ENCODE peak calls at places on chromosomes 7 and 10, in ten cellular contexts. G, Z, S, E, D, V, N, P, J and C are unnamed samples.

GRCh38 chr10:71059059-71059818 is 153.1 kb upstream of the UNC5B start:
- DNase-seq in G (no peak), N (no peak), P (no peak), J (no peak), V (peak; percentile 24), Z (no peak), D (no peak), E (no peak), S (peak; percentile 70), C (no peak)

GRCh38 chr7:128831994-128832879 is 2.0 kb downstream of the FLNC start:
- DNase-seq in G (peak; percentile 35), Z (peak; percentile 7), V (peak; percentile 71), S (peak; percentile 42), D (no peak), P (peak; percentile 30), N (no peak), J (no peak), E (peak; percentile 65), C (peak; percentile 66)

GRCh38 chr7:80681272-80681885 is 42.9 kb downstream of the CD36 start:
- DNase-seq in P (peak; percentile 35), S (no peak), Z (no peak), G (no peak), D (no peak), N (no peak), V (no peak), J (no peak), E (no peak), C (no peak)

GRCh38 chr7:44845476-44845875 is 2.4 kb downstream of the H2AZ2 start:
- DNase-seq in P (no peak), J (no peak), S (no peak), Z (no peak), V (no peak), G (no peak), D (no peak), N (no peak), E (no peak), C (no peak)

GRCh38 chr7:115099906-115100305 is 178.0 kb downstream of the MDFIC start:
- DNase-seq in N (peak; percentile 26), J (no peak), E (no peak), V (no peak), S (no peak), G (no peak), Z (no peak), P (peak; percentile 85), D (no peak), C (no peak)

GRCh38 chr7:138248609-138249008 is 172.3 kb downstream of the AKR1D1 start:
- DNase-seq in Z (no peak), G (no peak), V (no peak), P (no peak), N (no peak), S (no peak), E (no peak), J (no peak), D (no peak), C (no peak)

GRCh38 chr7:143504937-143505297 is 27.2 kb downstream of the TAS2R41 start:
- DNase-seq in D (no peak), J (no peak), P (no peak), V (no peak), Z (no peak), S (no peak), N (no peak), G (no peak), E (no peak), C (no peak)

GRCh38 chr10:26621889-26622681 is 75.4 kb upstream of the PDSS1 start:
- DNase-seq in J (peak; percentile 6), E (peak; percentile 22), S (peak; percentile 51), P (peak; percentile 0), D (no peak), G (peak; percentile 74), Z (no peak), V (peak; percentile 38), N (no peak), C (no peak)

GRCh38 chr7:73828107-73828803 is 2.5 kb upstream of the CLDN4 start:
- DNase-seq in S (no peak), Z (no peak), V (no peak), J (no peak), P (peak; percentile 64), D (no peak), N (no peak), E (no peak), G (peak; percentile 73), C (no peak)

GRCh38 chr10:95169522-95169921 is 24.5 kb upstream of the ACSM6 start:
- DNase-seq in Z (no peak), N (no peak), J (no peak), S (no peak), G (no peak), P (no peak), V (no peak), E (no peak), D (no peak), C (no peak)

GRCh38 chr10:36779238-36779846 is 346.1 kb upstream of the ANKRD30A start:
- DNase-seq in D (no peak), S (peak; percentile 26), P (peak; percentile 81), Z (no peak), N (peak; percentile 64), G (no peak), J (no peak), E (peak; percentile 26), V (no peak), C (no peak)
- TF ChIP-seq CTCF in D (peak; percentile 73), S (peak; percentile 88), P (peak; percentile 94), Z (peak; percentile 58), N (peak; percentile 86), G (peak; percentile 80), J (peak; percentile 50), E (peak; percentile 51), V (peak; percentile 86), C (peak; percentile 62)

GRCh38 chr10:22603581-22603980 is 110.8 kb downstream of the PIP4K2A start:
- DNase-seq in D (no peak), V (no peak), G (no peak), P (no peak), Z (no peak), J (no peak), N (no peak), E (no peak), S (no peak), C (no peak)
- H3K27ac ChIP-seq in D (no peak overlapping the region), V (no peak overlapping the region), G (no peak overlapping the region), P (no peak overlapping the region), Z (no peak overlapping the region), J (no peak overlapping the region), N (no peak overlapping the region), E (no peak overlapping the region), S (no peak overlapping the region), C (no peak overlapping the region)

GRCh38 chr7:116164552-116164951 is 45.8 kb upstream of the TES start:
- DNase-seq in P (peak; percentile 68), E (no peak), V (no peak), S (no peak), N (no peak), J (no peak), D (no peak), Z (no peak), G (no peak), C (no peak)
- TF ChIP-seq CTCF in P (no peak), E (no peak), V (no peak), S (no peak), N (no peak), J (no peak), D (no peak), Z (no peak), G (no peak), C (no peak)

DNA sequence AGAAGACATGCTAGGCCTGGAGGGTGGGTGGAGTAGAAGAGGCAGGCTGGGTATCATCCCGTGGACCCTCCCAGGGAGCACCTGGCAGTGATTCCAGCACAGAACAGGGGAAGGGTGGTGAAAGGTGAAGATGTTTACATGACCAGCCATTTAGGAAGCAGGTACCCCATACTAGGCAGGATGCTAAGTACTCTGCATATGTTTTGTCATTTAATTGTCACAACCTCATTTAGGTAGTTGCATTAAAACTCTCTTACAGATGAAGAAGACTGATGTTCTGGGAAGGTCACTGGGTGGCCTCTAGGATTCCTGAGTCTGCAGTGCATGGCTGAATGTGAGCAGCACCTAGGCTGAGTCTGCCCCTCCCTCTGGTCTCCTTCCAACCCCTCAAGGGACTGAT is 15.2 kb downstream of the ITPRIP start:
- DNase-seq in G (no peak), E (no peak), S (peak; percentile 10), P (no peak), N (no peak), D (no peak), J (no peak), Z (no peak), V (no peak), C (no peak)
- H3K27ac ChIP-seq in G (peak overlapping the region; percentile 100), E (peak overlapping the region; percentile 100), S (peak overlapping the region; percentile 7), P (no peak overlapping the region), N (no peak overlapping the region), D (peak overlapping the region; percentile 17), J (peak overlapping the region; percentile 99), Z (peak overlapping the region; percentile 70), V (peak overlapping the region; percentile 99), C (peak overlapping the region; percentile 93)

GRCh38 chr10:124095096-124095495 is 1.7 kb upstream of the CHST15 start:
- DNase-seq in G (no peak), N (no peak), Z (peak; percentile 46), P (no peak), S (no peak), V (no peak), J (no peak), D (no peak), E (no peak), C (no peak)

GRCh38 chr10:124093076-124093773 is at the start of gene CHST15:
- DNase-seq in V (no peak), N (no peak), G (peak; percentile 62), D (peak; percentile 72), P (no peak), E (peak; percentile 56), S (peak; percentile 53), J (no peak), Z (peak; percentile 69), C (no peak)

GRCh38 chr10:124096494-124096893 is 3.1 kb upstream of the CHST15 start:
- DNase-seq in J (no peak), D (no peak), E (no peak), S (no peak), N (no peak), Z (no peak), V (no peak), P (no peak), G (no peak), C (no peak)

GRCh38 chr10:124092270-124093075 is 925 bp downstream of the CHST15 start:
- DNase-seq in P (no peak), G (peak; percentile 84), Z (peak; percentile 81), E (peak; percentile 74), N (no peak), D (no peak), V (peak; percentile 64), S (peak; percentile 47), J (peak; percentile 53), C (no peak)

GRCh38 chr10:124094419-124094785 is 1.0 kb upstream of the CHST15 start:
- DNase-seq in V (no peak), G (no peak), S (peak; percentile 35), P (no peak), J (no peak), E (no peak), N (no peak), Z (no peak), D (no peak), C (no peak)
- TF ChIP-seq CTCF in V (no peak), G (no peak), S (no peak), P (no peak), J (no peak), E (no peak), N (no peak), Z (peak; percentile 14), D (no peak), C (no peak)

GRCh38 chr10:61754553-61755540 is 92.1 kb downstream of the CABCOCO1 start:
- DNase-seq in G (no peak), N (no peak), V (no peak), P (peak; percentile 35), D (no peak), S (no peak), J (no peak), Z (no peak), E (no peak), C (no peak)
- H3K27ac ChIP-seq in G (no peak overlapping the region), N (no peak overlapping the region), V (no peak overlapping the region), P (peak overlapping the region; percentile 6), D (no peak overlapping the region), S (peak overlapping the region; percentile 4), J (no peak overlapping the region), Z (no peak overlapping the region), E (no peak overlapping the region), C (peak overlapping the region; percentile 31)

GRCh38 chr7:66283003-66283920 is 78.1 kb downstream of the TPST1 start:
- DNase-seq in J (no peak), S (no peak), G (no peak), E (no peak), D (no peak), V (no peak), P (peak; percentile 89), N (peak; percentile 24), Z (no peak), C (no peak)
- TF ChIP-seq CTCF in J (no peak), S (no peak), G (no peak), E (no peak), D (no peak), V (no peak), P (no peak), N (no peak), Z (no peak), C (no peak)